ENCODE peak calls at places on chromosome 22, in nine cellular contexts. S is uterus, Z is transverse colon, W is esophagus squamous epithelium, L is brain microvascular endothelial cell, T is Peyer's patch, Y is IMR-90, P is GM12878, D is right atrium auricular region. R is an unnamed sample. For H3K36me3, the result is how much of the 10 kb centered on the place peaks cover.

GRCh38 chr22:45124176-45124857 is 39.4 kb upstream of the NUP50 start:
- DNase-seq in S (no peak), Z (no peak), W (no peak), L (no peak), T (no peak), Y (peak), P (no peak), D (peak), R (no peak)

GRCh38 chr22:26610072-26610958 is 7.5 kb downstream of the CRYBB1 start:
- DNase-seq in S (no peak), Z (peak), W (no peak), L (peak), T (peak), Y (peak), P (peak), D (no peak), R (peak)

GRCh38 chr22:35430897-35431322 is 31.0 kb downstream of the MCM5 start:
- DNase-seq in S (peak), Z (peak), W (no peak), L (peak), T (peak), Y (peak), P (no peak), D (peak), R (peak)

GRCh38 chr22:21876486-21877176 is 9.2 kb upstream of the MAPK1 start:
- DNase-seq in S (no peak), Z (no peak), W (no peak), L (peak), T (no peak), Y (peak), P (no peak), D (no peak), R (peak)

GRCh38 chr22:32788884-32789624 is 12.5 kb upstream of the TIMP3 start:
- DNase-seq in S (no peak), Z (no peak), W (no peak), L (no peak), T (no peak), Y (peak), P (no peak), D (no peak), R (no peak)

GRCh38 chr22:45709004-45709739 is 37.5 kb downstream of the ATXN10 start:
- DNase-seq in S (no peak), Z (no peak), W (no peak), L (no peak), T (no peak), Y (peak), P (no peak), D (no peak), R (no peak)

GRCh38 chr22:35597692-35598395 is 19.3 kb downstream of the MB start:
- DNase-seq in S (no peak), Z (no peak), W (no peak), L (no peak), T (no peak), Y (no peak), P (no peak), D (no peak), R (no peak)

GRCh38 chr22:27311666-27312566 is 489.6 kb downstream of the MN1 start:
- DNase-seq in S (no peak), Z (peak), W (no peak), L (peak), T (no peak), Y (no peak), P (no peak), D (no peak), R (no peak)

GRCh38 chr22:17706451-17706900 is 67.8 kb downstream of the BID start:
- DNase-seq in S (peak), Z (peak), W (no peak), L (peak), T (no peak), Y (peak), P (peak), D (no peak), R (peak)

GRCh38 chr22:27212617-27213177 is 555.3 kb downstream of the MIAT start:
- DNase-seq in S (peak), Z (peak), W (no peak), L (peak), T (peak), Y (peak), P (no peak), D (peak), R (no peak)

GRCh38 chr22:45235101-45235777 is 5.5 kb downstream of the KIAA0930 start:
- DNase-seq in S (no peak), Z (peak), W (no peak), L (no peak), T (peak), Y (no peak), P (peak), D (no peak), R (peak)

GRCh38 chr22:46149998-46150549 is at the start of gene PPARA:
- DNase-seq in S (peak), Z (peak), W (no peak), L (no peak), T (peak), Y (peak), P (no peak), D (peak), R (peak)

GRCh38 chr22:44931766-44932165 is 78.0 kb downstream of the PHF21B start:
- DNase-seq in S (no peak), Z (no peak), W (no peak), L (no peak), T (no peak), Y (no peak), P (no peak), D (no peak), R (no peak)

GRCh38 chr22:23548501-23549197 is 31.4 kb downstream of the IGLL1 start:
- DNase-seq in S (no peak), Z (no peak), W (no peak), L (no peak), T (no peak), Y (no peak), P (no peak), D (no peak), R (no peak)

GRCh38 chr22:45397806-45398205 is 15.6 kb downstream of the SMC1B start:
- DNase-seq in S (no peak), Z (no peak), W (no peak), L (no peak), T (no peak), Y (no peak), P (no peak), D (no peak), R (no peak)

GRCh38 chr22:30325724-30326703 is 727 bp downstream of the TBC1D10A start:
- DNase-seq in S (peak), Z (peak), W (no peak), L (no peak), T (peak), Y (no peak), P (no peak), D (no peak), R (no peak)

GRCh38 chr22:24434472-24435322 is 7.3 kb downstream of the ADORA2A start:
- DNase-seq in S (peak), Z (peak), W (peak), L (peak), T (peak), Y (no peak), P (peak), D (no peak), R (peak)

GRCh38 chr22:41380993-41381328 is 781 bp upstream of the TEF start:
- DNase-seq in S (peak), Z (peak), W (no peak), L (peak), T (peak), Y (peak), P (no peak), D (peak), R (no peak)

GRCh38 chr22:42001127-42001526 is 2.5 kb downstream of the WBP2NL start:
- DNase-seq in S (no peak), Z (no peak), W (no peak), L (no peak), T (no peak), Y (peak), P (no peak), D (no peak), R (no peak)

GRCh38 chr22:49179175-49179574 is 648.5 kb downstream of the BRD1 start:
- DNase-seq in S (no peak), Z (no peak), W (no peak), L (no peak), T (no peak), Y (no peak), P (no peak), D (no peak), R (no peak)

GRCh38 chr22:37218771-37219411 is 6.6 kb upstream of the SSTR3 start:
- DNase-seq in S (no peak), Z (peak), W (no peak), L (no peak), T (peak), Y (no peak), P (peak), D (no peak), R (peak)

GRCh38 chr22:35334010-35334409 is 34.3 kb downstream of the TOM1 start:
- DNase-seq in S (no peak), Z (no peak), W (no peak), L (no peak), T (peak), Y (no peak), P (no peak), D (no peak), R (peak)

GRCh38 chr22:35315141-35315854 is 15.6 kb downstream of the TOM1 start:
- DNase-seq in S (peak), Z (no peak), W (no peak), L (no peak), T (no peak), Y (no peak), P (no peak), D (no peak), R (no peak)

GRCh38 chr22:28976588-28976987 is 85.0 kb downstream of the C22orf31 start:
- DNase-seq in S (no peak), Z (no peak), W (no peak), L (peak), T (no peak), Y (peak), P (no peak), D (no peak), R (no peak)

GRCh38 chr22:28978863-28979799 is 82.5 kb downstream of the C22orf31 start:
- DNase-seq in S (no peak), Z (no peak), W (no peak), L (no peak), T (no peak), Y (no peak), P (no peak), D (no peak), R (no peak)

GRCh38 chr22:28977481-28977971 is 84.1 kb downstream of the C22orf31 start:
- DNase-seq in S (no peak), Z (no peak), W (no peak), L (peak), T (no peak), Y (no peak), P (no peak), D (no peak), R (no peak)

GRCh38 chr22:28977050-28977449 is 84.6 kb downstream of the C22orf31 start:
- DNase-seq in S (no peak), Z (no peak), W (no peak), L (peak), T (no peak), Y (no peak), P (no peak), D (no peak), R (no peak)

GRCh38 chr22:28978158-28978557 is 83.5 kb downstream of the C22orf31 start:
- DNase-seq in S (peak), Z (no peak), W (no peak), L (peak), T (no peak), Y (peak), P (no peak), D (peak), R (no peak)
- H3K4me3 ChIP-seq in S (peak), Z (no peak), W (peak), L (no peak), T (no peak), Y (no peak), P (no peak), D (no peak), R (no peak)

GRCh38 chr22:39266398-39267030 is 21.7 kb upstream of the PDGFB start:
- DNase-seq in S (no peak), Z (no peak), W (no peak), L (peak), T (no peak), Y (peak), P (peak), D (peak), R (peak)
- TF ChIP-seq CTCF in S (no peak), Z (no peak), W (no peak), L (no peak), T (no peak), Y (no peak), P (no peak), D (no peak), R (no peak)

GRCh38 chr22:38292694-38293093 is 19.9 kb upstream of the TMEM184B start:
- DNase-seq in S (no peak), Z (no peak), W (no peak), L (peak), T (no peak), Y (no peak), P (no peak), D (no peak), R (no peak)
- H3K36me3 ChIP-seq in S (under half), Z (under half), W (under half), L (half or more), T (under half), Y (half or more), P (under half), D (half or more), R (under half)

GRCh38 chr22:20424553-20424936 is 13.1 kb downstream of the SCARF2 start:
- DNase-seq in S (no peak), Z (no peak), W (no peak), L (no peak), T (no peak), Y (no peak), P (no peak), D (no peak), R (no peak)
- H3K4me3 ChIP-seq in S (no peak), Z (no peak), W (no peak), L (no peak), T (no peak), Y (no peak), P (no peak), D (no peak), R (no peak)

R was measured in GM06990.